ENCODE peak calls at places on chromosomes 5 and 9, in five cellular contexts. F is heart left ventricle, W is uterus, X is esophagus squamous epithelium, Y is HCT116. N is an unnamed sample.
A peak's percentile ranks its signal among the peaks of the same experiment; 100 is the strongest.

GRCh38 chr5:10453564-10453963 is 11.9 kb downstream of the ROPN1L start:
- DNase-seq in W (no peak), X (no peak), Y (no peak), F (no peak), N (no peak)

GRCh38 chr5:38433160-38433861 is 123.1 kb downstream of the LIFR start:
- DNase-seq in W (peak; percentile 24), X (no peak), Y (no peak), F (peak; percentile 69), N (no peak)

GRCh38 chr5:98541641-98542040 is 231.8 kb upstream of the RGMB start:
- DNase-seq in W (no peak), X (no peak), Y (no peak), F (no peak), N (no peak)

GRCh38 chr9:115941561-115942315 is 211.9 kb upstream of the PAPPA start:
- DNase-seq in X (no peak), F (no peak), Y (no peak), W (no peak), N (no peak)

GRCh38 chr9:89797970-89798369 is 193.2 kb downstream of the GADD45G start:
- DNase-seq in Y (no peak), X (no peak), F (no peak), W (no peak), N (no peak)

GRCh38 chr5:74950836-74951515 is 84.8 kb upstream of the FAM169A start:
- DNase-seq in W (no peak), F (no peak), X (no peak), Y (no peak), N (no peak)

GRCh38 chr5:68028131-68028727 is 187.3 kb upstream of the PIK3R1 start:
- DNase-seq in W (no peak), X (no peak), F (no peak), Y (no peak), N (no peak)

GRCh38 chr9:111348821-111349271 is 18.8 kb upstream of the OR2K2 start:
- DNase-seq in F (no peak), W (no peak), X (no peak), Y (no peak), N (no peak)

GRCh38 chr9:137951597-137952490 is 74.3 kb downstream of the CACNA1B start:
- DNase-seq in X (no peak), F (no peak), Y (no peak), W (no peak), N (no peak)

GRCh38 chr5:165325201-165325600 is 1819.8 kb downstream of the MAT2B start:
- DNase-seq in Y (no peak), W (no peak), F (no peak), X (no peak), N (no peak)

GRCh38 chr5:60339691-60340191 is 360.2 kb downstream of the DEPDC1B start:
- DNase-seq in F (no peak), W (no peak), Y (no peak), X (no peak), N (no peak)

GRCh38 chr5:154390746-154391359 is 54.9 kb upstream of the SAP30L start:
- DNase-seq in W (no peak), F (no peak), X (no peak), Y (no peak), N (no peak)

GRCh38 chr5:101679816-101680215 is 616.3 kb downstream of the SLCO4C1 start:
- DNase-seq in Y (no peak), F (no peak), W (no peak), X (no peak), N (peak; percentile 2)

GRCh38 chr5:50302815-50303490 is 138.1 kb downstream of the EMB start:
- DNase-seq in X (no peak), Y (peak; percentile 81), F (no peak), W (no peak), N (no peak)

DNA sequence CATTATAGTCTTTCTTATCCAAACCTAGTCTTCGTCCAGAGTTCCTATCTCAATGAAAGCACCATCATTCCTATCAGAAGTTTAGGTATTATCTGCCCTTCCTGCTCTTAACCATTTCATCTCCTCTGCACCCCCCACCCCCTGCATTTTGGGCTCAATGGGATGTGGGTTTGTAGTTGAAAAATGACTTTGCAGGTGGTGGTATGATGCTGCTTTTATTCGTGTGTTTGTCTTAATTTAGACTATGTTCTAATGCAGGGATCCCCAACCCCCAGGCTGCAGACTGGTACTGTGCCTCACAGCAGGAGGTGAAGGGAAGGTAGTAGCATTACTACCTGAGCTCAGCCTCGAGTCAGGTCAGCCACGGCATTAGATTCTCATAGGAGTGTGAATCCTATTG is 49.4 kb upstream of the ZNF608 start:
- DNase-seq in X (no peak), Y (no peak), W (no peak), F (no peak), N (no peak)
- TF ChIP-seq POLR2A in X (no peak), Y (no peak), W (no peak), F (no peak), N (no peak)

DNA sequence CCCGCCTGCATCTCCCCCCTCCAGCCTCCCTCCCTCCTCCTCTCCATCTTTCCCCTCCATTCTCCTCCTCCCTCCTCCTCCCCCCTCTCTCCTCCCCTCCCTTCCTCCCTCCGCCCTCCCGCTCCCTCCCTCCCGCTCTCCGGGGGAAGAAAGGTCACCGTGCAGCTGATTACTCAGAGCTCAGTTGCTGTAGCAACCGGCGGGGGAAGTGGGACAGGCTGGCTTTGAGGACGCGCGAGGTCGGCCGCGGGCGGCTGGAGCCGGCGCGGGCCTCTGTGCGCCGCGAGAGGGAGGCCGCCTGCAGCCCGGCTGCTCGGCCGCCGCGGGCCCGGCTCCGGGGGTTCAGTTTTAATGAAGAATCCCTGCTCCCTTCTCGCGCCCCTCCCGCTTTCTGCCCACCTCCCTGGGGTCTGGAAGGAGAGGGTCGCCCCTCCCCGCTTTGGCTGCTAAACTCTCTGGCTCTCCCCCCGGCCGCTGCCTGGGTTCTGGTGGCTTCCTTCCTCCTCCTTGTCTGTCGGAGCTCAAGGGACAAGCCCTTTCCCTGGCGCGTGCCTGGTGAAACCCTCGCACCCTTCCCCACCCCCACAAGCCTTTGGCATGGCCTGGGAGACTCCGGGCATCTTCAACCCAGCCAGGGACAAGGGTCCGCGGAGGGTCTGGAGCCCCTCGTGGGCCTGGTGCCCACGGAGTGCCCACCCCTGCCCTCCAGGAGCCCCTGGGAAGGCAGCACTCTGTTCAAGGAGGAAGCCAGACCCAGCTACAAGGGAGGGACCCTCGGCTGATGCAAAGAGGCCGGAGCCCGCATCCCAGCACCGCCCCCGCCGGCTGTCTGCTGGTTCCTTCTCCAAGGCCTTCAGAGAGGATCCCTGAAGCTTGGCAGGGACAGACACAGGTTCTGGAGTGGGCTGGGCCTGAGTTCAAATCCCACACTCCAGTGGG is 160.3 kb downstream of the C9orf50 start:
- DNase-seq in X (peak; percentile 59), W (peak; percentile 99), F (peak; percentile 97), Y (peak; percentile 90), N (peak; percentile 62)
- TF ChIP-seq POLR2A in X (peak; percentile 71), W (peak; percentile 91), F (peak; percentile 79), Y (no peak), N (peak; percentile 32)

GRCh38 chr5:367358-368130 is 46.0 kb downstream of the AHRR start:
- DNase-seq in W (no peak), X (no peak), F (peak; percentile 36), Y (no peak), N (no peak)

GRCh38 chr5:368162-369084 is 46.9 kb downstream of the AHRR start:
- DNase-seq in Y (no peak), W (no peak), F (peak; percentile 46), X (no peak), N (no peak)

GRCh38 chr5:370959-371810 is 49.7 kb downstream of the AHRR start:
- DNase-seq in Y (no peak), X (no peak), W (no peak), F (peak; percentile 55), N (no peak)

GRCh38 chr5:370311-370958 is 48.9 kb downstream of the AHRR start:
- DNase-seq in Y (no peak), W (no peak), F (peak; percentile 47), X (no peak), N (no peak)

DNA sequence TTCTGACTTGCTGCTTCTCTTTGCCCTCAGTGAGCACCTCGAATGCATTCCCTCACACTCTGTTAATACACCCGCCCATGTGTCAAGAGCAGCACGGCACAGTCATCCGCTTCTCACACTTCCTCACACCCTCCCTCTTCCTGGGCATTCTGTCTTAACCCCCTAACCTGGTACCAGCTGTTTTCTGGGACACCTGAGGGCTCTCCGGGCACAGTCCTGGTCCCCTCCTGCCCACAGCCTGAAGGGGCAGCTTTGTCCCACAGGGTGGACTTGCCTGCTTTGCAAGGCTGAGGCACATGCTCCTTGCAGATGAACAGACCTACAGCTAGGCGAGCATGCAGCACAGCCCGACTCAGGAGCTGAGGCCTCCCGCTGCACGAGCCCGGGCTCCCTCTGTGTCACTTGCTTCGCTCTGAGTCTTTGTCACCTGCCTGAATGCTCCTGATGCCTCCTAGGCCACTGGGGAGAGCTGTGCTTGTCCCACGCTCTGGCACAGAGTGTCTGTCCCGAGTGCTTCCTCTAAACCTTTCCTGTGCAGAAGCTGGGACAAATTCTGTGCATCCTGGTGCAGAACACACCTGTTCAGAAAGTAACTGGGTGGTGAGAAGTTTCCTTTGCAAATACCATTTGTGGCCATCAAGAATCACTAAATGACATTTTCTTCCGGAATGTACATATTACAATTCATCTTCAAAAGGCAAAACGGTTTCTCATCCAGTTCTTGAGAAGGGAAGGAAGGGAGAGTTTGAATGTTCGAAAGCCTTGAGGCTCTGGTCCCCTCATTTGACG is 47.8 kb downstream of the AHRR start:
- DNase-seq in F (peak; percentile 17), X (no peak), Y (no peak), W (no peak), N (no peak)
- TF ChIP-seq POLR2A in F (no peak), X (no peak), Y (no peak), W (no peak), N (no peak)

GRCh38 chr5:62418462-62419076 is 6.0 kb downstream of the IPO11 start:
- DNase-seq in Y (no peak), F (no peak), X (no peak), W (no peak), N (no peak)

GRCh38 chr5:62412549-62413329 is at the start of gene IPO11:
- DNase-seq in Y (peak; percentile 97), F (peak; percentile 99), W (peak; percentile 98), X (peak; percentile 88), N (peak; percentile 99)
- TF ChIP-seq POLR2A in Y (peak; percentile 47), F (peak; percentile 77), W (peak; percentile 75), X (peak; percentile 67), N (peak; percentile 81)

GRCh38 chr9:113150670-113151591 is at the start of gene SLC31A2:
- DNase-seq in X (peak; percentile 72), W (peak; percentile 84), F (peak; percentile 96), Y (peak; percentile 68), N (peak; percentile 83)
- TF ChIP-seq POLR2A in X (peak; percentile 77), W (peak; percentile 65), F (peak; percentile 82), Y (no peak), N (no peak)

GRCh38 chr5:170071748-170072147 is 33.9 kb upstream of the FOXI1 start:
- DNase-seq in W (no peak), X (no peak), F (no peak), Y (no peak), N (no peak)

GRCh38 chr5:170070556-170071412 is 34.9 kb upstream of the FOXI1 start:
- DNase-seq in W (no peak), Y (peak; percentile 16), X (no peak), F (no peak), N (peak; percentile 26)

GRCh38 chr5:170067574-170068170 is 38.0 kb upstream of the FOXI1 start:
- DNase-seq in Y (no peak), F (no peak), X (no peak), W (no peak), N (no peak)

GRCh38 chr5:170069512-170069911 is 36.2 kb upstream of the FOXI1 start:
- DNase-seq in F (no peak), X (no peak), W (no peak), Y (no peak), N (no peak)

DNA sequence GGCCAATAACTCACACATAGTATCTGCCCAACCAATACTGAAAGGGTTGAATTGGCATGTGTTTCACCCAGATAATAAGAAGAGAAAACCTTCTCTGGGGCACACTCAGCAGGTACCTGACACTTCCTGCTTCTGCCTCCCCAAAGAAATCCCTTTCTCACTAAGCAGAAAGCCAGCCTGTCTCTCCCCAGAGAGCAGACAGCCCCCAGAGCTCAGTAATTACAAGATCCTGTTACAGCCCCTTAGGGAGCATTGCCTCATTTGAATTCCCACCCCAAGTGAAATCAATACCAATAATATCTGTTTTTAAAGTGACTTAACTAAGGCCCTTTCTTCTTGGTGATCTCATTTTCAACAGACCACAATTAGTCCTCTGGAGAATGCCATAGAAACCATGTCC is 38.5 kb upstream of the FOXI1 start:
- DNase-seq in F (no peak), Y (no peak), X (no peak), W (no peak), N (no peak)
- TF ChIP-seq POLR2A in F (no peak), Y (no peak), X (no peak), W (no peak), N (no peak)

N was measured in erythroblast.